ENCODE peak calls at places on chromosomes 11 and 22, in six cellular contexts. F is left ventricle myocardium inferior, K is hepatocyte, G is foreskin keratinocyte, A is HL-60, I is HCT116. M is an unnamed sample.
A peak's percentile ranks its signal among the peaks of the same experiment; 100 is the strongest.

GRCh38 chr11:72413914-72414628 is 20.3 kb downstream of the CLPB start:
- DNase-seq in A (peak; percentile 80), K (peak; percentile 93), G (no peak), I (peak; percentile 57), F (peak; percentile 83), M (peak; percentile 87)

GRCh38 chr22:23282986-23283385 is 102.7 kb downstream of the BCR start:
- DNase-seq in A (no peak), G (no peak), F (no peak), K (no peak), I (no peak), M (no peak)

GRCh38 chr11:126348806-126349582 is 6.5 kb upstream of the ST3GAL4 start:
- DNase-seq in G (no peak), K (no peak), I (no peak), A (no peak), F (peak; percentile 66), M (no peak)

GRCh38 chr11:72002841-72003775 is 4.4 kb downstream of the IL18BP start:
- DNase-seq in K (no peak), I (no peak), F (no peak), G (no peak), A (no peak), M (no peak)

GRCh38 chr11:66011785-66012303 is at the start of gene CST6:
- DNase-seq in F (no peak), A (no peak), I (no peak), K (no peak), G (no peak), M (no peak)

GRCh38 chr11:92384316-92384715 is 159.7 kb downstream of the FAT3 start:
- DNase-seq in K (no peak), F (no peak), I (no peak), G (no peak), A (no peak), M (no peak)

GRCh38 chr11:71116435-71117040 is 135.8 kb downstream of the SHANK2 start:
- DNase-seq in F (no peak), K (no peak), A (no peak), G (no peak), I (no peak), M (no peak)

GRCh38 chr22:49230194-49230577 is 597.5 kb downstream of the BRD1 start:
- DNase-seq in K (peak; percentile 46), I (no peak), F (no peak), G (no peak), A (no peak), M (no peak)

GRCh38 chr11:120710354-120711187 is 199.0 kb downstream of the GRIK4 start:
- DNase-seq in A (no peak), F (no peak), G (peak; percentile 31), I (peak; percentile 41), K (peak; percentile 86), M (no peak)

GRCh38 chr11:123702137-123702536 is 39.3 kb downstream of the ZNF202 start:
- DNase-seq in F (no peak), G (no peak), K (no peak), I (no peak), A (no peak), M (no peak)

GRCh38 chr22:42285604-42286003 is 15.2 kb upstream of the TCF20 start:
- DNase-seq in F (no peak), K (no peak), G (no peak), A (no peak), I (no peak), M (no peak)

GRCh38 chr22:35301370-35301874 is 1.7 kb downstream of the TOM1 start:
- DNase-seq in A (peak; percentile 87), K (peak; percentile 87), G (no peak), I (no peak), F (no peak), M (no peak)

GRCh38 chr11:94681852-94682251 is 86.3 kb upstream of the AMOTL1 start:
- DNase-seq in K (no peak), I (no peak), A (no peak), G (no peak), F (no peak), M (no peak)

GRCh38 chr11:223026-223789 is 12.9 kb downstream of the SIRT3 start:
- DNase-seq in F (no peak), K (no peak), I (no peak), G (no peak), A (no peak), M (no peak)

GRCh38 chr11:82675838-82676237 is 57.8 kb downstream of the FAM181B start:
- DNase-seq in G (no peak), K (no peak), A (no peak), F (no peak), I (no peak), M (no peak)

GRCh38 chr11:112753706-112754105 is 207.5 kb upstream of the NCAM1 start:
- DNase-seq in K (no peak), G (no peak), F (no peak), A (no peak), I (no peak), M (no peak)

GRCh38 chr11:123255909-123256308 is 60.9 kb upstream of the CLMP start:
- DNase-seq in K (peak; percentile 34), G (no peak), I (no peak), F (no peak), A (no peak), M (no peak)

GRCh38 chr22:46653596-46653995 is 33.4 kb downstream of the GRAMD4 start:
- DNase-seq in F (no peak), G (no peak), I (no peak), A (no peak), K (no peak), M (no peak)

GRCh38 chr11:72232260-72233055 is 7.9 kb downstream of the INPPL1 start:
- DNase-seq in A (no peak), F (no peak), K (no peak), G (no peak), I (no peak), M (no peak)

GRCh38 chr11:60974726-60975125 is 3.2 kb downstream of the CD6 start:
- DNase-seq in I (no peak), A (no peak), G (no peak), F (no peak), K (no peak), M (no peak)

GRCh38 chr22:40529817-40530216 is 106.7 kb downstream of the MRTFA start:
- DNase-seq in K (no peak), G (no peak), I (no peak), F (no peak), A (no peak), M (no peak)

GRCh38 chr11:1782026-1782696 is 18.4 kb upstream of the CTSD start:
- DNase-seq in A (peak; percentile 88), G (no peak), I (no peak), K (no peak), F (no peak), M (no peak)

GRCh38 chr11:94507485-94507884 is 4.8 kb upstream of the C11orf97 start:
- DNase-seq in F (no peak), I (no peak), K (no peak), A (no peak), G (no peak), M (no peak)

GRCh38 chr22:40479887-40480538 is 109.6 kb downstream of the SGSM3 start:
- DNase-seq in F (no peak), K (no peak), A (peak; percentile 26), G (no peak), I (no peak), M (no peak)

GRCh38 chr11:72792437-72793021 is 1.3 kb downstream of the STARD10 start:
- DNase-seq in F (no peak), G (no peak), A (no peak), K (no peak), I (no peak), M (no peak)

GRCh38 chr22:27260087-27260730 is 541.3 kb downstream of the MN1 start:
- DNase-seq in G (no peak), F (no peak), A (no peak), K (no peak), I (no peak), M (no peak)
- H3K27ac ChIP-seq in G (no peak overlapping the region), F (no peak overlapping the region), A (no peak overlapping the region), K (no peak overlapping the region), I (no peak overlapping the region), M (no peak overlapping the region)

GRCh38 chr11:118383657-118384056 is 17.7 kb upstream of the ATP5MG start:
- DNase-seq in I (no peak), A (no peak), G (no peak), K (no peak), F (no peak), M (no peak)

GRCh38 chr11:118375980-118376379 is 16.6 kb downstream of the UBE4A start:
- DNase-seq in G (no peak), A (no peak), I (no peak), K (no peak), F (no peak), M (no peak)

GRCh38 chr11:118382954-118383353 is 18.5 kb upstream of the ATP5MG start:
- DNase-seq in A (no peak), G (no peak), I (no peak), F (no peak), K (no peak), M (no peak)

GRCh38 chr11:118379497-118379896 is 20.1 kb downstream of the UBE4A start:
- DNase-seq in G (no peak), F (no peak), I (no peak), K (no peak), A (no peak), M (no peak)

DNA sequence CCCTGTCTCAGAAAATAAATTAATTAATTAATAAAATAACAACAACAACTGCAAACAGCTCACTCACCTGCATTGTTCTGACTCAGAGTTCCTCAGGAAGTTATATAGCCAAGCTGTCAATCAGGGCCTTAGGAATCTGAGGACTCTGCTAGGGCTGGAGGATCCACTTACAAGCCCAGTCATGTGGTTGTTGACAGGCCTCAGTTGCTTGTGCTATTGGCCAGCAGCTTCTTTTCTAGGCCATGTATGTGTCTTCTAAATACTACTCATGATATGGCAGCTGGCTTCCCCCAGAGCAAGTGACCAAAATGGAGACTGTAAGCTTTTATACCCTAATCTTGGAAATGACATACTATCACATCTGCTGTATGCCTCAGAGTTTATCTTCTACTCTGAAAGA is 20.8 kb upstream of the ATP5MG start:
- DNase-seq in I (no peak), G (peak; percentile 66), K (no peak), A (no peak), F (no peak), M (no peak)
- H3K27ac ChIP-seq in I (no peak overlapping the region), G (no peak overlapping the region), K (no peak overlapping the region), A (no peak overlapping the region), F (peak overlapping the region; percentile 30), M (no peak overlapping the region)

DNA sequence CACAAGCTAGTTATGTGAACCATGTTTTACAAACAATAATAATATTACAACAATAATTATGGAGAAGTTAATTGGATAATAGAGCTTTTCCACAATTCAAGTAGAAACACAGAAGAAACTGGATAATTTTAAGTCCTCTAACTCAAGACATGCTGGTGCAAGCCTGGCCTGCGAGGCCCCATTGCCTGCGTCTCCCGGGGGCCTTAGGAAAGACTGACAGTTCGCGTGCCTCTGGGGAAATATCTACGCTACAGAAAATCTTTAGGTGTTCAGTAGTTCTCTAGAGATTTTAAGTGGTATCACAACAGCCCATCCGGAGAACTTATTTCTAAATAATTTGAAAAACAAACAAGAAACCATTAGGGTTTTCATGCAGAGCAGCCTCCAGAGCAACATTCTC is 23.2 kb downstream of the GAL start:
- DNase-seq in K (no peak), F (no peak), A (no peak), G (no peak), I (no peak), M (no peak)
- H3K27ac ChIP-seq in K (no peak overlapping the region), F (no peak overlapping the region), A (no peak overlapping the region), G (no peak overlapping the region), I (no peak overlapping the region), M (no peak overlapping the region)

DNA sequence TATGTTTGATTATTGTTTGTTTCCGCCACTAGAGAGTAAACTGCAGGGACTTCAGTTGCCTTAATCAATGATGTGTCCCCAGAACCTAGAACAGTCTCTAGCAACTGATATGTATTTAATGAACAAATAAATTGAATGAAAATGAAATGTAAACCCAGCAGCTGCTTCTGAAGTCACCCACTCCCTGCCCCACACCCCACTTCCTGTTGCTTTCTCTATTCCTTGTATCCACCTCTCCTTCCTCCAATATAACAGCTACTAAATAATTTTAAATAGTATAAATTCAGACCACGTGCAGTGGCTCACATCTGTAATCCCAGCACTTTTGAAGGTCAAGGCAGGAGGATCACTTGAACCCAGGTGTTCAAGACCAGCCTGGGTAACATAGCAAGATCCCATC is 15.8 kb downstream of the MYH9 start:
- DNase-seq in I (no peak), K (peak; percentile 1), G (no peak), F (no peak), A (no peak), M (no peak)
- H3K27ac ChIP-seq in I (peak overlapping the region; percentile 37), K (peak overlapping the region; percentile 92), G (no peak overlapping the region), F (peak overlapping the region; percentile 100), A (peak overlapping the region; percentile 89), M (peak overlapping the region; percentile 95)

M was measured in tibial artery.